ENCODE peak calls at places on chromosomes 16 and 17, in ten cellular contexts. Z is transverse colon, X is mucosa of descending colon, A is cardiac fibroblast, F is progenitor cell of endocrine pancreas, I is epithelial cell of esophagus, J is tibial nerve, H is AG04450, P is thoracic aorta, T is WTC11. W is an unnamed sample.

GRCh38 chr16:70454221-70455034 is at the start of gene FCSK:
- DNase-seq in T (peak; percentile 84), X (peak; percentile 82), I (peak; percentile 58), Z (peak; percentile 66), F (peak; percentile 80), H (peak; percentile 10), A (peak; percentile 78), J (no peak), P (no peak), W (peak; percentile 78)

GRCh38 chr16:58628845-58629680 is 563 bp downstream of the CNOT1 start:
- DNase-seq in I (peak; percentile 54), J (peak; percentile 23), Z (peak; percentile 77), T (peak; percentile 16), A (peak; percentile 33), H (peak; percentile 8), P (peak; percentile 6), F (peak; percentile 16), X (peak; percentile 90), W (peak; percentile 49)

GRCh38 chr17:7886227-7887037 is 2.2 kb upstream of the CHD3 start:
- DNase-seq in A (peak; percentile 16), H (no peak), X (peak; percentile 66), P (no peak), Z (peak; percentile 51), I (no peak), T (peak; percentile 46), J (no peak), F (no peak), W (peak; percentile 44)

GRCh38 chr17:63881935-63882601 is at the start of gene GH2:
- DNase-seq in T (peak; percentile 86), H (no peak), X (no peak), P (no peak), I (peak; percentile 65), A (peak; percentile 64), F (peak; percentile 41), Z (peak; percentile 50), J (no peak), W (peak; percentile 36)

GRCh38 chr16:69276143-69277115 is 34.7 kb upstream of the VPS4A start:
- DNase-seq in T (no peak), F (no peak), J (peak; percentile 54), H (peak; percentile 95), I (no peak), X (no peak), P (peak; percentile 30), A (peak; percentile 98), Z (peak; percentile 31), W (no peak)

GRCh38 chr17:42354956-42355843 is 33.0 kb downstream of the STAT3 start:
- DNase-seq in I (no peak), F (no peak), X (no peak), P (no peak), T (no peak), H (no peak), A (peak; percentile 62), Z (no peak), J (no peak), W (no peak)

GRCh38 chr16:85675528-85675927 is 13.2 kb downstream of the GINS2 start:
- DNase-seq in H (no peak), Z (no peak), P (no peak), I (peak; percentile 43), X (no peak), J (no peak), T (no peak), A (peak; percentile 47), F (no peak), W (no peak)

GRCh38 chr16:57409065-57409464 is 4.5 kb downstream of the CCL17 start:
- DNase-seq in I (no peak), A (no peak), J (no peak), Z (no peak), P (no peak), H (no peak), T (no peak), X (no peak), F (no peak), W (no peak)

GRCh38 chr17:27588354-27588753 is 42.6 kb upstream of the LGALS9 start:
- DNase-seq in T (no peak), P (no peak), J (no peak), Z (no peak), X (no peak), A (no peak), H (no peak), F (no peak), I (no peak), W (no peak)

GRCh38 chr17:60602385-60602742 is 2.4 kb downstream of the PPM1D start:
- DNase-seq in T (no peak), Z (no peak), F (no peak), J (no peak), A (no peak), X (no peak), I (no peak), H (no peak), P (no peak), W (no peak)

DNA sequence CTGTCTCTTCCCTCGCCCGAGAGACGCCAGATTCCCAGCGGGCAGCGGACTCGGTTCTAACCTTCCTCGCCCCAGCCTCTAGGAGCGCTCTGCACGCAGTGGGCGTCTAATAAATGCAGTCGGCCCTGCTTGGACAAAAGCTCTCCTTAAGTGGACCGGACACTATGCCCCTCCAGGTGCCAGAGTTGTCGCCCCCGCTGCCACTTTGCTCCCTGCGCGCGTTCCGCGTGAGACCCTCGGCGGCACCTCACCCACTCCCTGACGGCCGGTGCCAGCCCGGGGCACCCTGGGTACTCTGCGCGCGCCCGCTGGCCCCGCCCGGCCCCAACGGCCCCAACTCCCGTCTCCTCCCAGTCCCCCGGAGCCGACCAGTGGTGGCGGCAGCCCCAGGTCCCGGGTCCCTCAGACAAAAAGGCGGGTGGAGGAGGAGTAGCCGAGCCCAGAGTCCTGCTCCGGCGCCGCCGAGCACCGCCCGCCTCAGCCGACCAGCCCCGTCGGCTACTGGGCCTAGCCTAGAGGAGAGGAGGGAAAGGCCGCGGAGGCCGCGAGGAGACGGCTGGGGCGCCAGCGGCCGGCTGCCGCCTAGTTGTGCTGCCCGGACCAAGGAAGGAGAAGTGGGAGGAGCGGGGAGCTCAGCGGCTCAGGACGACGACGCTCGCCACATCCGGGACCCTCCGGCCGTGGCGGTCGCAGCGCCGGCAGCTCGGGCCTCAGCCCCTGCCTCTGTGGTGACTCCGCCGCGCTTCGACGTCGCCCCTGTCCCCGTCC is 123.0 kb downstream of the GOSR1 start:
- DNase-seq in T (peak; percentile 88), P (peak; percentile 23), J (peak; percentile 51), I (peak; percentile 83), X (peak; percentile 91), A (peak; percentile 81), Z (peak; percentile 90), F (peak; percentile 71), H (no peak), W (peak; percentile 80)
- TF ChIP-seq CTCF in T (no peak), P (peak; percentile 49), J (peak; percentile 50), I (peak; percentile 64), X (peak; percentile 34), A (peak; percentile 79), Z (peak; percentile 53), F (peak; percentile 53), H (peak; percentile 66), W (no peak)

GRCh38 chr17:18044609-18045008 is 5.4 kb downstream of the GID4 start:
- DNase-seq in F (no peak), A (no peak), J (no peak), H (no peak), T (no peak), I (no peak), P (no peak), Z (no peak), X (no peak), W (no peak)

GRCh38 chr17:18045691-18046090 is 6.5 kb downstream of the GID4 start:
- DNase-seq in F (no peak), J (no peak), X (no peak), T (no peak), A (no peak), I (no peak), H (no peak), Z (no peak), P (no peak), W (no peak)

GRCh38 chr17:18042969-18043368 is 3.8 kb downstream of the GID4 start:
- DNase-seq in A (no peak), I (no peak), H (no peak), X (no peak), F (no peak), J (no peak), P (no peak), Z (no peak), T (no peak), W (no peak)

GRCh38 chr17:18041776-18042175 is 2.6 kb downstream of the GID4 start:
- DNase-seq in J (no peak), X (no peak), F (no peak), T (no peak), I (peak; percentile 96), P (no peak), Z (no peak), H (no peak), A (peak; percentile 72), W (no peak)

GRCh38 chr17:18043491-18043890 is 4.3 kb downstream of the GID4 start:
- DNase-seq in Z (no peak), T (no peak), I (peak; percentile 44), X (no peak), F (no peak), A (peak; percentile 32), P (no peak), H (no peak), J (no peak), W (no peak)
- TF ChIP-seq CTCF in Z (no peak), T (no peak), I (peak; percentile 27), X (no peak), F (no peak), A (no peak), P (no peak), H (peak; percentile 33), J (no peak), W (no peak)

DNA sequence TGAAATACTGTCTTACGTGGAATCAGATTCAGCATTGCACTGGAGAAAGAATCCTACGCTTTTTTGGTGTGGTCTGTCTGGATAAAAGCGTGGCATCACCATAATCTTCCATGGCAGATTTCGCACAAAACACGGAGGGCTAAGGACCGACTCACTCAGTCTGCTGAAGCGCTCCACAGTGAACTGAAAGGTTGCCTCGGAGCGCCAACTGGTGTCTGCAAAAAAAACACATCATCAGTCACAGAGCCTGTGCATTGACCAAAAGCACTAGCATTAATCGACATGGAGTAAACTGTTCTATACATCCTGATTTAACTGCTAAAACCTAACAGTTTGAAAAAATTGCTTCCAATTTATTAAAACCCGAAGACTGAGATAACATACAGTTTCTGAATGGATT is 40.5 kb downstream of the USP7 start:
- DNase-seq in Z (no peak), X (no peak), F (no peak), I (no peak), A (no peak), J (no peak), P (no peak), T (no peak), H (no peak), W (no peak)
- TF ChIP-seq CTCF in Z (no peak), X (no peak), F (no peak), I (no peak), A (no peak), J (no peak), P (no peak), T (no peak), H (no peak), W (no peak)

DNA sequence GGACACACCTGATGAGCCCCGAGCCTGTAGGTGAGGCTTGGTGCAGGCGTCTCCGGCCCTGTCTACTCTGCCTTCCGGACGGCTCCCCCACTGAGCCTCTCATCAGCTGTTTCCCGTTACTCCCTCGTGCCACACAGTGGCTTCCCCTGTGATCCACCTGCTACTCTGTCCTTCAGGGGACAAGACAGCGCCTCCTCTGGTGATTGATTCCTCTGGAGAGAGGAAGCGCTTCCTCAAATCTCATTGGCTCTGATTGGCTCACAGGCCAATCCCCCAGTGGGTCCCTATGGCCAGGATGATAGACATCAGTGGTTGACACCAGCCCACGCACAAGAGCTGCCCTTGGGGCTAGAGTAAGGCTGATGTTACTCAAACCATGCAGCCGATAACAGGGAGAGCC is 24.0 kb downstream of the RNF213 start:
- DNase-seq in P (no peak), A (no peak), I (no peak), F (no peak), H (no peak), Z (no peak), X (peak; percentile 22), J (no peak), T (peak; percentile 65), W (no peak)
- TF ChIP-seq CTCF in P (no peak), A (no peak), I (no peak), F (no peak), H (no peak), Z (no peak), X (no peak), J (no peak), T (no peak), W (no peak)